ENCODE peak calls at places on chromosome 21, in six cellular contexts. Y is mucosa of descending colon; W is OCI-LY7; R is uterus; N is psoas muscle; E is CD8-positive, alpha-beta T cell. J is an unnamed sample.

GRCh38 chr21:16342932-16343331 is 613.1 kb downstream of the USP25 start:
- DNase-seq in E (no peak), Y (no peak), W (no peak), N (no peak), R (no peak), J (no peak)

GRCh38 chr21:35134299-35134698 is 85.2 kb upstream of the RUNX1 start:
- DNase-seq in R (no peak), N (no peak), W (no peak), Y (no peak), E (no peak), J (peak)

GRCh38 chr21:39126486-39126806 is 56.8 kb downstream of the PSMG1 start:
- DNase-seq in R (no peak), N (no peak), Y (no peak), W (no peak), E (no peak), J (no peak)

GRCh38 chr21:16079830-16080229 is 350.0 kb downstream of the USP25 start:
- DNase-seq in R (no peak), E (no peak), W (no peak), N (no peak), Y (no peak), J (no peak)

GRCh38 chr21:28737671-28738279 is 254.9 kb downstream of the LTN1 start:
- DNase-seq in W (no peak), Y (no peak), N (no peak), E (no peak), R (no peak), J (no peak)

GRCh38 chr21:26405071-26405470 is 168.0 kb downstream of the CYYR1 start:
- DNase-seq in N (no peak), E (no peak), R (no peak), Y (no peak), W (no peak), J (no peak)

GRCh38 chr21:16169102-16169511 is 439.3 kb downstream of the USP25 start:
- DNase-seq in N (no peak), W (no peak), R (no peak), E (no peak), Y (no peak), J (no peak)

GRCh38 chr21:28821276-28822063 is 171.2 kb downstream of the LTN1 start:
- DNase-seq in E (no peak), R (no peak), N (no peak), W (no peak), Y (no peak), J (no peak)

GRCh38 chr21:44579833-44580144 is 615 bp downstream of the KRTAP10-5 start:
- DNase-seq in N (no peak), W (no peak), R (no peak), E (no peak), Y (no peak), J (no peak)

GRCh38 chr21:35294231-35294898 is 245.3 kb upstream of the RUNX1 start:
- DNase-seq in E (no peak), N (no peak), Y (peak), R (no peak), W (no peak), J (no peak)

GRCh38 chr21:28132713-28133112 is 860.0 kb downstream of the LTN1 start:
- DNase-seq in E (no peak), W (no peak), R (no peak), N (no peak), Y (no peak), J (no peak)

GRCh38 chr21:25179116-25179515 is 428.2 kb downstream of the MRPL39 start:
- DNase-seq in N (no peak), R (no peak), E (no peak), W (no peak), Y (no peak), J (no peak)

GRCh38 chr21:27534211-27534610 is 567.3 kb upstream of the ADAMTS5 start:
- DNase-seq in W (no peak), R (no peak), N (no peak), Y (no peak), E (no peak), J (no peak)

GRCh38 chr21:39156024-39156423 is 27.2 kb downstream of the PSMG1 start:
- DNase-seq in R (no peak), W (no peak), E (no peak), Y (no peak), N (no peak), J (no peak)

GRCh38 chr21:44509539-44509938 is 30.5 kb downstream of the KRTAP10-1 start:
- DNase-seq in N (peak), E (no peak), R (no peak), Y (peak), W (peak), J (no peak)

GRCh38 chr21:42539342-42539741 is 25.7 kb downstream of the SLC37A1 start:
- DNase-seq in W (no peak), Y (no peak), E (no peak), N (no peak), R (no peak), J (no peak)

GRCh38 chr21:42537106-42537742 is 23.6 kb downstream of the SLC37A1 start:
- DNase-seq in E (no peak), R (no peak), W (peak), N (no peak), Y (no peak), J (peak)

GRCh38 chr21:42540396-42540795 is 26.7 kb downstream of the SLC37A1 start:
- DNase-seq in N (no peak), R (no peak), E (no peak), Y (no peak), W (no peak), J (no peak)

GRCh38 chr21:42539931-42540343 is 26.3 kb downstream of the SLC37A1 start:
- DNase-seq in E (no peak), N (no peak), R (no peak), Y (no peak), W (peak), J (no peak)

GRCh38 chr21:42538479-42539275 is 25.0 kb downstream of the SLC37A1 start:
- DNase-seq in N (no peak), R (no peak), E (no peak), Y (no peak), W (peak), J (no peak)
- TF ChIP-seq CTCF in N (no peak), R (no peak), E (no peak), Y (no peak), W (peak), J (no peak)

DNA sequence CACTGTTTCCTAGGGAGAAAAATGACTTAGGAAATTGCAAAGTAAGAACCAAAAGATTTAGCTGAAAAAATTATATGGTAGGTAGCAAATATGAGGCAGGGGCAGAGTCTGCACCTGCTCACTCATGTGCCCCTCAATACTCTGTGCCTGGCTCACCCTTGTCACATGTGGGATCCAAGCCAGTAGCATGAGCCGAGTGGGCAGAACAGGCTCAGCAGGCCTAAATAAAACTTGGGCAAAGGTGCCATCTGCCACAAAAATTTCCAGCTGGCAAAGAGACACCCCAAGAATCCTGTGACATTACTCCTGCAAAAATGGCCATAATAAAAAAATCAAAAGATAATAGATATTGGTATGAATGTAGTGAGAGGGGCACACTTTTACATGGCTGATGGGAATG is 1321.2 kb downstream of the NCAM2 start:
- DNase-seq in W (no peak), R (no peak), E (no peak), Y (no peak), N (no peak), J (no peak)
- TF ChIP-seq CTCF in W (no peak), R (no peak), E (no peak), Y (no peak), N (no peak), J (no peak)

GRCh38 chr21:37757631-37758376 is 158.5 kb downstream of the KCNJ6 start:
- DNase-seq in R (no peak), W (no peak), E (no peak), Y (no peak), N (no peak), J (no peak)

GRCh38 chr21:37759777-37760176 is 156.5 kb downstream of the KCNJ6 start:
- DNase-seq in E (no peak), W (no peak), N (no peak), R (no peak), Y (no peak), J (no peak)

GRCh38 chr21:37763298-37763697 is 153.0 kb downstream of the KCNJ6 start:
- DNase-seq in N (no peak), Y (no peak), E (no peak), W (no peak), R (no peak), J (no peak)

GRCh38 chr21:37762606-37763005 is 153.7 kb downstream of the KCNJ6 start:
- DNase-seq in Y (no peak), R (no peak), N (no peak), W (no peak), E (no peak), J (no peak)

GRCh38 chr21:37758997-37759396 is 157.3 kb downstream of the KCNJ6 start:
- DNase-seq in E (no peak), W (peak), N (no peak), R (no peak), Y (peak), J (peak)
- TF ChIP-seq CTCF in E (no peak), W (peak), N (no peak), R (no peak), Y (peak), J (peak)

DNA sequence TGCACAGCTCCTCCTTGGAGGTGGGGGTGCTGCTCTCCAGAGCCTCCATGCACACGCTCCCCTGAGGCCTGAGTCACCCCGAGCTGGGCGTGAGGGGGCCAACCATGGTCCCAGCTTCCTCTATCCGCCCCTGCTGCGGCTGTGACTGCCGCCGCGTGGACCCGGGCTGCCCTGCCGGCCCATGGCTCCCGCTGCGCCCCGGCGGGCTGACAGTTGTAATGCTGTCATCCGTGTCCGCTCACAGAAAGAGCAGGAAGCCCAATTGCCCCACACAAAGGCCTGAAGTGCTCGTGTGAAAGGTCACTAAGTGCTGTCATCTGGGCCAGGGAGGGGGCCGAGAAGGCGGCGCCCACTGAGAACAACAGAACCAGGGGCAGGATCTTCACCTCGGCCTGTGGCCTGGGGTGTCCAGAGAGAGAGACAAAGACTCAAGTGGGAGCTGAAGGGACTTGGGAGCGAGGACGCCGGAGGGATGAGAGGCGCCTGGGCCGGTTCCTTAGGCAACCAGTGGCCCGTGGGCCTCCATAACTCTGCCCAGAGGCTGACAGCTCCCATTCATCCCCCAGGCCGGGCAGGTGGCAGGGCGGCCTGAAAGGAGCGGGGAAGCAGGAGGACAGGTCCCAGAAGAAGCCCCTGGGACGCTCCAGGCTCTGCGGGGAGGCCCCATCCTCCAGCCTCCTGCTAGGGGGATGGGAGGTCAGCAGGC is 31.5 kb downstream of the OLIG1 start:
- DNase-seq in E (no peak), W (no peak), Y (no peak), N (no peak), R (no peak), J (no peak)
- TF ChIP-seq CTCF in E (no peak), W (no peak), Y (no peak), N (no peak), R (no peak), J (no peak)

GRCh38 chr21:42561742-42562141 is 48.1 kb downstream of the SLC37A1 start:
- DNase-seq in E (no peak), Y (peak), N (no peak), R (no peak), W (peak), J (peak)
- TF ChIP-seq CTCF in E (no peak), Y (no peak), N (no peak), R (no peak), W (peak), J (no peak)

GRCh38 chr21:42521805-42522204 is 8.2 kb downstream of the SLC37A1 start:
- DNase-seq in Y (no peak), E (no peak), N (no peak), W (no peak), R (no peak), J (no peak)

GRCh38 chr21:42522771-42523170 is 9.1 kb downstream of the SLC37A1 start:
- DNase-seq in R (no peak), N (no peak), E (no peak), Y (no peak), W (no peak), J (no peak)

GRCh38 chr21:42521384-42521783 is 7.7 kb downstream of the SLC37A1 start:
- DNase-seq in E (no peak), W (no peak), R (no peak), Y (no peak), N (no peak), J (no peak)

GRCh38 chr21:42522271-42522670 is 8.6 kb downstream of the SLC37A1 start:
- DNase-seq in N (no peak), R (no peak), Y (no peak), W (no peak), E (no peak), J (no peak)

DNA sequence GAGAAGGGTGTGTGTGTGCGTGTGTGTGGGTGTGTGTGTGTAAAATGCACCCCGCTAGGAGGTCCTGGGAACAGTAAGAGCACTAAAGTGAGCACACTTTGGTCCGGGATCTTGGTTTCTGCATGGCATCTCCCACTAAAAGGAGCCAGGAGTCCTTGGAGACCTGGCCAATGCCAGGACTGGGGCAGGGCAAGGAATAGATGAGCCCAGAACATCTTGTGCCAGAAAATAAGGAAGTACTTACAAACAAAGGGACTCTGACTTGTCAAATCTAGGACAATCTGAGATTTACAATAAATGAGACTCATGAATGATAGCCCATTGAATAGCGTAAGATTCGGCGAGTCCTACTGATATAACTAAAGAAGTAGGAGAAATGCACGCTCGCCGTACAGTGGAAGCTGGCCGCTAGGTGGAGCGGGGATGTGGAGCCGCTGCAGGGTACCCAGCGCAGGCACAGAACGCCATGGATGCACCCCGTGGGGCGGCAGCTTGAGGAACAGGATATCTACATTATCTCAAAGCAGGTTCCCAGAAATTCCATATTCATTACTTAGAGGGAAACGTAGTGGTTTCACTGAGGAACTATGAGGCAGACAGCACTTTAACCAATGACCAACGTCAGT is 7.1 kb downstream of the SLC37A1 start:
- DNase-seq in N (no peak), R (no peak), W (no peak), E (no peak), Y (no peak), J (no peak)
- TF ChIP-seq CTCF in N (no peak), R (no peak), W (no peak), E (no peak), Y (no peak), J (no peak)

J was measured in GM13976.